ENCODE peak calls at places on chromosomes 12 and 14, in six cellular contexts. C, R, K, T, O and J are unnamed samples.

GRCh38 chr12:77751939-77752338 is 78.8 kb upstream of the NAV3 start:
- DNase-seq in C (peak; percentile 33), R (no peak), K (no peak), T (no peak), O (no peak), J (no peak)

GRCh38 chr14:74578479-74578878 is 33.6 kb downstream of the LTBP2 start:
- DNase-seq in C (no peak), R (no peak), K (no peak), T (no peak), O (no peak), J (no peak)

GRCh38 chr12:124231980-124232653 is 62.8 kb upstream of the RFLNA start:
- DNase-seq in C (peak; percentile 89), R (no peak), K (no peak), T (no peak), O (no peak), J (no peak)

GRCh38 chr12:124694846-124695497 is 127.6 kb upstream of the NCOR2 start:
- DNase-seq in C (no peak), R (no peak), K (no peak), T (no peak), O (no peak), J (no peak)

GRCh38 chr12:53590661-53591060 is 35.5 kb downstream of the ATF7 start:
- DNase-seq in C (no peak), R (no peak), K (no peak), T (no peak), O (no peak), J (no peak)

GRCh38 chr12:66647034-66647691 is 31.7 kb downstream of the GRIP1 start:
- DNase-seq in C (no peak), R (peak; percentile 45), K (no peak), T (no peak), O (no peak), J (no peak)

GRCh38 chr12:3810540-3810939 is 57.6 kb upstream of the CRACR2A start:
- DNase-seq in C (no peak), R (no peak), K (no peak), T (no peak), O (no peak), J (no peak)

GRCh38 chr12:52204095-52204930 is 12.5 kb upstream of the KRT80 start:
- DNase-seq in C (no peak), R (no peak), K (no peak), T (no peak), O (peak; percentile 70), J (no peak)

GRCh38 chr12:55737581-55738112 is 5.3 kb upstream of the GDF11 start:
- DNase-seq in C (no peak), R (no peak), K (no peak), T (no peak), O (no peak), J (no peak)

GRCh38 chr14:99728981-99729451 is 44.9 kb downstream of the CYP46A1 start:
- DNase-seq in C (no peak), R (no peak), K (no peak), T (no peak), O (peak; percentile 46), J (no peak)

GRCh38 chr12:41619705-41620104 is 431.6 kb downstream of the PDZRN4 start:
- DNase-seq in C (no peak), R (no peak), K (no peak), T (no peak), O (no peak), J (no peak)

GRCh38 chr12:98845957-98846356 is 200.9 kb downstream of the APAF1 start:
- DNase-seq in C (no peak), R (no peak), K (no peak), T (no peak), O (no peak), J (no peak)

GRCh38 chr14:59236195-59236594 is 47.7 kb downstream of the DAAM1 start:
- DNase-seq in C (no peak), R (no peak), K (no peak), T (no peak), O (no peak), J (no peak)

GRCh38 chr14:102182190-102182589 is 42.5 kb downstream of the WDR20 start:
- DNase-seq in C (no peak), R (no peak), K (no peak), T (no peak), O (no peak), J (no peak)

GRCh38 chr12:67355428-67356385 is 86.5 kb downstream of the CAND1 start:
- DNase-seq in C (peak; percentile 52), R (peak; percentile 28), K (no peak), T (peak; percentile 13), O (no peak), J (peak; percentile 17)

GRCh38 chr14:75223664-75224154 is 47.3 kb upstream of the TMED10 start:
- DNase-seq in C (no peak), R (peak; percentile 80), K (no peak), T (peak; percentile 50), O (no peak), J (peak; percentile 49)